ENCODE peak calls at places on chromosomes 12 and 14, in ten cellular contexts. One of them, this sample, is unnamed.

GRCh38 chr12:132105467-132105866 is 38.7 kb downstream of the DDX51 start:
- DNase-seq in brain pericyte: no peak
- DNase-seq in amygdala: no peak
- DNase-seq in stimulated activated CD4-positive, alpha-beta T cell treated with anti-CD3 and anti-CD28 coated beads, Interleukin-4, amount 100 ng/mL, for 48 hours: no peak
- DNase-seq in activated CD8-positive, alpha-beta memory T cell treated with anti-CD3 and anti-CD28 coated beads, Interleukin-2, amount 50 U/mL, for 4 hours: no peak
- DNase-seq in tibial nerve: no peak
- DNase-seq in ecto neural progenitor cell: no peak
- DNase-seq in lower lobe of right lung: no peak
- DNase-seq in fibroblast of the aortic adventitia: no peak
- DNase-seq in NCI-H510A treated with DMSO at 0.1 percent for 48 hours: no peak
- DNase-seq in this sample: no peak

GRCh38 chr12:52037248-52037861 is 13.9 kb upstream of the NR4A1 start:
- DNase-seq in amygdala: no peak
- DNase-seq in tibial nerve: no peak
- DNase-seq in brain pericyte: no peak
- DNase-seq in NCI-H510A treated with DMSO at 0.1 percent for 48 hours: no peak
- DNase-seq in activated CD8-positive, alpha-beta memory T cell treated with anti-CD3 and anti-CD28 coated beads, Interleukin-2, amount 50 U/mL, for 4 hours: no peak
- DNase-seq in fibroblast of the aortic adventitia: peak; percentile 83
- DNase-seq in ecto neural progenitor cell: peak; percentile 86
- DNase-seq in stimulated activated CD4-positive, alpha-beta T cell treated with anti-CD3 and anti-CD28 coated beads, Interleukin-4, amount 100 ng/mL, for 48 hours: no peak
- DNase-seq in lower lobe of right lung: peak; percentile 66
- DNase-seq in this sample: no peak

GRCh38 chr12:84658877-84659276 is 253.7 kb downstream of the SLC6A15 start:
- DNase-seq in ecto neural progenitor cell: no peak
- DNase-seq in lower lobe of right lung: no peak
- DNase-seq in tibial nerve: no peak
- DNase-seq in stimulated activated CD4-positive, alpha-beta T cell treated with anti-CD3 and anti-CD28 coated beads, Interleukin-4, amount 100 ng/mL, for 48 hours: no peak
- DNase-seq in fibroblast of the aortic adventitia: no peak
- DNase-seq in activated CD8-positive, alpha-beta memory T cell treated with anti-CD3 and anti-CD28 coated beads, Interleukin-2, amount 50 U/mL, for 4 hours: no peak
- DNase-seq in NCI-H510A treated with DMSO at 0.1 percent for 48 hours: no peak
- DNase-seq in amygdala: no peak
- DNase-seq in brain pericyte: no peak
- DNase-seq in this sample: no peak

GRCh38 chr14:22614240-22614799 is 16.2 kb downstream of the ABHD4 start:
- DNase-seq in activated CD8-positive, alpha-beta memory T cell treated with anti-CD3 and anti-CD28 coated beads, Interleukin-2, amount 50 U/mL, for 4 hours: no peak
- DNase-seq in amygdala: no peak
- DNase-seq in stimulated activated CD4-positive, alpha-beta T cell treated with anti-CD3 and anti-CD28 coated beads, Interleukin-4, amount 100 ng/mL, for 48 hours: no peak
- DNase-seq in tibial nerve: no peak
- DNase-seq in brain pericyte: no peak
- DNase-seq in fibroblast of the aortic adventitia: peak; percentile 94
- DNase-seq in lower lobe of right lung: no peak
- DNase-seq in NCI-H510A treated with DMSO at 0.1 percent for 48 hours: no peak
- DNase-seq in ecto neural progenitor cell: peak; percentile 40
- DNase-seq in this sample: no peak

GRCh38 chr12:111175404-111175803 is 193.5 kb downstream of the PHETA1 start:
- DNase-seq in lower lobe of right lung: no peak
- DNase-seq in activated CD8-positive, alpha-beta memory T cell treated with anti-CD3 and anti-CD28 coated beads, Interleukin-2, amount 50 U/mL, for 4 hours: no peak
- DNase-seq in ecto neural progenitor cell: no peak
- DNase-seq in stimulated activated CD4-positive, alpha-beta T cell treated with anti-CD3 and anti-CD28 coated beads, Interleukin-4, amount 100 ng/mL, for 48 hours: no peak
- DNase-seq in tibial nerve: no peak
- DNase-seq in amygdala: no peak
- DNase-seq in fibroblast of the aortic adventitia: no peak
- DNase-seq in brain pericyte: no peak
- DNase-seq in NCI-H510A treated with DMSO at 0.1 percent for 48 hours: no peak
- DNase-seq in this sample: no peak

GRCh38 chr12:50387487-50387886 is 8.9 kb downstream of the FAM186A start:
- DNase-seq in NCI-H510A treated with DMSO at 0.1 percent for 48 hours: peak; percentile 36
- DNase-seq in amygdala: no peak
- DNase-seq in brain pericyte: no peak
- DNase-seq in activated CD8-positive, alpha-beta memory T cell treated with anti-CD3 and anti-CD28 coated beads, Interleukin-2, amount 50 U/mL, for 4 hours: no peak
- DNase-seq in stimulated activated CD4-positive, alpha-beta T cell treated with anti-CD3 and anti-CD28 coated beads, Interleukin-4, amount 100 ng/mL, for 48 hours: no peak
- DNase-seq in tibial nerve: no peak
- DNase-seq in fibroblast of the aortic adventitia: no peak
- DNase-seq in ecto neural progenitor cell: no peak
- DNase-seq in lower lobe of right lung: no peak
- DNase-seq in this sample: no peak

GRCh38 chr12:91985002-91985767 is 160.5 kb downstream of the BTG1 start:
- DNase-seq in stimulated activated CD4-positive, alpha-beta T cell treated with anti-CD3 and anti-CD28 coated beads, Interleukin-4, amount 100 ng/mL, for 48 hours: no peak
- DNase-seq in activated CD8-positive, alpha-beta memory T cell treated with anti-CD3 and anti-CD28 coated beads, Interleukin-2, amount 50 U/mL, for 4 hours: peak; percentile 24
- DNase-seq in fibroblast of the aortic adventitia: peak; percentile 37
- DNase-seq in brain pericyte: no peak
- DNase-seq in amygdala: no peak
- DNase-seq in tibial nerve: no peak
- DNase-seq in lower lobe of right lung: no peak
- DNase-seq in NCI-H510A treated with DMSO at 0.1 percent for 48 hours: no peak
- DNase-seq in ecto neural progenitor cell: no peak
- DNase-seq in this sample: no peak

GRCh38 chr14:105491366-105492006 is 440 bp downstream of the TEDC1 start:
- DNase-seq in fibroblast of the aortic adventitia: peak; percentile 37
- DNase-seq in activated CD8-positive, alpha-beta memory T cell treated with anti-CD3 and anti-CD28 coated beads, Interleukin-2, amount 50 U/mL, for 4 hours: peak; percentile 79
- DNase-seq in brain pericyte: no peak
- DNase-seq in stimulated activated CD4-positive, alpha-beta T cell treated with anti-CD3 and anti-CD28 coated beads, Interleukin-4, amount 100 ng/mL, for 48 hours: peak; percentile 82
- DNase-seq in ecto neural progenitor cell: peak; percentile 91
- DNase-seq in amygdala: no peak
- DNase-seq in tibial nerve: no peak
- DNase-seq in lower lobe of right lung: peak; percentile 84
- DNase-seq in NCI-H510A treated with DMSO at 0.1 percent for 48 hours: no peak
- DNase-seq in this sample: no peak

GRCh38 chr12:54415223-54415929 is 3.7 kb downstream of the ITGA5 start:
- DNase-seq in brain pericyte: no peak
- DNase-seq in fibroblast of the aortic adventitia: no peak
- DNase-seq in NCI-H510A treated with DMSO at 0.1 percent for 48 hours: no peak
- DNase-seq in stimulated activated CD4-positive, alpha-beta T cell treated with anti-CD3 and anti-CD28 coated beads, Interleukin-4, amount 100 ng/mL, for 48 hours: no peak
- DNase-seq in lower lobe of right lung: no peak
- DNase-seq in ecto neural progenitor cell: no peak
- DNase-seq in amygdala: no peak
- DNase-seq in activated CD8-positive, alpha-beta memory T cell treated with anti-CD3 and anti-CD28 coated beads, Interleukin-2, amount 50 U/mL, for 4 hours: no peak
- DNase-seq in tibial nerve: no peak
- DNase-seq in this sample: no peak

GRCh38 chr14:73014105-73014504 is 12.8 kb downstream of the ZFYVE1 start:
- DNase-seq in ecto neural progenitor cell: no peak
- DNase-seq in amygdala: no peak
- DNase-seq in brain pericyte: no peak
- DNase-seq in lower lobe of right lung: no peak
- DNase-seq in NCI-H510A treated with DMSO at 0.1 percent for 48 hours: no peak
- DNase-seq in tibial nerve: no peak
- DNase-seq in activated CD8-positive, alpha-beta memory T cell treated with anti-CD3 and anti-CD28 coated beads, Interleukin-2, amount 50 U/mL, for 4 hours: no peak
- DNase-seq in fibroblast of the aortic adventitia: no peak
- DNase-seq in stimulated activated CD4-positive, alpha-beta T cell treated with anti-CD3 and anti-CD28 coated beads, Interleukin-4, amount 100 ng/mL, for 48 hours: no peak
- DNase-seq in this sample: no peak

GRCh38 chr12:75480469-75480949 is at the start of gene GLIPR1:
- DNase-seq in brain pericyte: peak; percentile 85
- DNase-seq in lower lobe of right lung: peak; percentile 73
- DNase-seq in ecto neural progenitor cell: no peak
- DNase-seq in tibial nerve: peak; percentile 47
- DNase-seq in amygdala: peak; percentile 43
- DNase-seq in activated CD8-positive, alpha-beta memory T cell treated with anti-CD3 and anti-CD28 coated beads, Interleukin-2, amount 50 U/mL, for 4 hours: peak; percentile 69
- DNase-seq in stimulated activated CD4-positive, alpha-beta T cell treated with anti-CD3 and anti-CD28 coated beads, Interleukin-4, amount 100 ng/mL, for 48 hours: peak; percentile 69
- DNase-seq in NCI-H510A treated with DMSO at 0.1 percent for 48 hours: no peak
- DNase-seq in fibroblast of the aortic adventitia: peak; percentile 98
- DNase-seq in this sample: peak; percentile 79

GRCh38 chr14:91872011-91872476 is 4.7 kb upstream of the TC2N start:
- DNase-seq in fibroblast of the aortic adventitia: peak; percentile 51
- DNase-seq in lower lobe of right lung: peak; percentile 73
- DNase-seq in amygdala: no peak
- DNase-seq in NCI-H510A treated with DMSO at 0.1 percent for 48 hours: no peak
- DNase-seq in stimulated activated CD4-positive, alpha-beta T cell treated with anti-CD3 and anti-CD28 coated beads, Interleukin-4, amount 100 ng/mL, for 48 hours: no peak
- DNase-seq in activated CD8-positive, alpha-beta memory T cell treated with anti-CD3 and anti-CD28 coated beads, Interleukin-2, amount 50 U/mL, for 4 hours: peak; percentile 57
- DNase-seq in tibial nerve: peak; percentile 37
- DNase-seq in ecto neural progenitor cell: no peak
- DNase-seq in brain pericyte: no peak
- DNase-seq in this sample: no peak

GRCh38 chr12:32841061-32841460 is 55.5 kb downstream of the PKP2 start:
- DNase-seq in fibroblast of the aortic adventitia: no peak
- DNase-seq in NCI-H510A treated with DMSO at 0.1 percent for 48 hours: no peak
- DNase-seq in ecto neural progenitor cell: no peak
- DNase-seq in tibial nerve: no peak
- DNase-seq in lower lobe of right lung: no peak
- DNase-seq in stimulated activated CD4-positive, alpha-beta T cell treated with anti-CD3 and anti-CD28 coated beads, Interleukin-4, amount 100 ng/mL, for 48 hours: no peak
- DNase-seq in amygdala: no peak
- DNase-seq in activated CD8-positive, alpha-beta memory T cell treated with anti-CD3 and anti-CD28 coated beads, Interleukin-2, amount 50 U/mL, for 4 hours: no peak
- DNase-seq in brain pericyte: no peak
- DNase-seq in this sample: no peak

GRCh38 chr12:28248555-28249127 is 58.4 kb downstream of the CCDC91 start:
- DNase-seq in ecto neural progenitor cell: no peak
- DNase-seq in activated CD8-positive, alpha-beta memory T cell treated with anti-CD3 and anti-CD28 coated beads, Interleukin-2, amount 50 U/mL, for 4 hours: no peak
- DNase-seq in tibial nerve: no peak
- DNase-seq in NCI-H510A treated with DMSO at 0.1 percent for 48 hours: no peak
- DNase-seq in fibroblast of the aortic adventitia: no peak
- DNase-seq in brain pericyte: no peak
- DNase-seq in amygdala: no peak
- DNase-seq in lower lobe of right lung: no peak
- DNase-seq in stimulated activated CD4-positive, alpha-beta T cell treated with anti-CD3 and anti-CD28 coated beads, Interleukin-4, amount 100 ng/mL, for 48 hours: no peak
- DNase-seq in this sample: no peak

GRCh38 chr12:30573145-30573544 is 122.5 kb downstream of the IPO8 start:
- DNase-seq in ecto neural progenitor cell: no peak
- DNase-seq in amygdala: no peak
- DNase-seq in fibroblast of the aortic adventitia: no peak
- DNase-seq in lower lobe of right lung: no peak
- DNase-seq in stimulated activated CD4-positive, alpha-beta T cell treated with anti-CD3 and anti-CD28 coated beads, Interleukin-4, amount 100 ng/mL, for 48 hours: no peak
- DNase-seq in tibial nerve: no peak
- DNase-seq in NCI-H510A treated with DMSO at 0.1 percent for 48 hours: no peak
- DNase-seq in activated CD8-positive, alpha-beta memory T cell treated with anti-CD3 and anti-CD28 coated beads, Interleukin-2, amount 50 U/mL, for 4 hours: no peak
- DNase-seq in brain pericyte: no peak
- DNase-seq in this sample: no peak

GRCh38 chr12:94714378-94714777 is 64.0 kb upstream of the TMCC3 start:
- DNase-seq in brain pericyte: no peak
- DNase-seq in tibial nerve: no peak
- DNase-seq in ecto neural progenitor cell: no peak
- DNase-seq in activated CD8-positive, alpha-beta memory T cell treated with anti-CD3 and anti-CD28 coated beads, Interleukin-2, amount 50 U/mL, for 4 hours: no peak
- DNase-seq in fibroblast of the aortic adventitia: peak; percentile 47
- DNase-seq in stimulated activated CD4-positive, alpha-beta T cell treated with anti-CD3 and anti-CD28 coated beads, Interleukin-4, amount 100 ng/mL, for 48 hours: no peak
- DNase-seq in lower lobe of right lung: no peak
- DNase-seq in NCI-H510A treated with DMSO at 0.1 percent for 48 hours: no peak
- DNase-seq in amygdala: no peak
- DNase-seq in this sample: no peak

GRCh38 chr12:111438501-111438900 is 32.8 kb downstream of the SH2B3 start:
- DNase-seq in fibroblast of the aortic adventitia: peak; percentile 44
- DNase-seq in NCI-H510A treated with DMSO at 0.1 percent for 48 hours: peak; percentile 3
- DNase-seq in tibial nerve: no peak
- DNase-seq in lower lobe of right lung: no peak
- DNase-seq in stimulated activated CD4-positive, alpha-beta T cell treated with anti-CD3 and anti-CD28 coated beads, Interleukin-4, amount 100 ng/mL, for 48 hours: no peak
- DNase-seq in amygdala: no peak
- DNase-seq in activated CD8-positive, alpha-beta memory T cell treated with anti-CD3 and anti-CD28 coated beads, Interleukin-2, amount 50 U/mL, for 4 hours: peak; percentile 78
- DNase-seq in ecto neural progenitor cell: peak; percentile 46
- DNase-seq in brain pericyte: no peak
- DNase-seq in this sample: no peak

GRCh38 chr14:51609987-51610283 is 41.8 kb upstream of the FRMD6 start:
- DNase-seq in fibroblast of the aortic adventitia: no peak
- DNase-seq in amygdala: no peak
- DNase-seq in brain pericyte: no peak
- DNase-seq in tibial nerve: no peak
- DNase-seq in NCI-H510A treated with DMSO at 0.1 percent for 48 hours: no peak
- DNase-seq in stimulated activated CD4-positive, alpha-beta T cell treated with anti-CD3 and anti-CD28 coated beads, Interleukin-4, amount 100 ng/mL, for 48 hours: no peak
- DNase-seq in ecto neural progenitor cell: no peak
- DNase-seq in activated CD8-positive, alpha-beta memory T cell treated with anti-CD3 and anti-CD28 coated beads, Interleukin-2, amount 50 U/mL, for 4 hours: no peak
- DNase-seq in lower lobe of right lung: no peak
- DNase-seq in this sample: no peak

GRCh38 chr14:75113932-75114539 is 12.8 kb downstream of the NEK9 start:
- DNase-seq in lower lobe of right lung: no peak
- DNase-seq in activated CD8-positive, alpha-beta memory T cell treated with anti-CD3 and anti-CD28 coated beads, Interleukin-2, amount 50 U/mL, for 4 hours: no peak
- DNase-seq in fibroblast of the aortic adventitia: no peak
- DNase-seq in stimulated activated CD4-positive, alpha-beta T cell treated with anti-CD3 and anti-CD28 coated beads, Interleukin-4, amount 100 ng/mL, for 48 hours: no peak
- DNase-seq in brain pericyte: no peak
- DNase-seq in tibial nerve: no peak
- DNase-seq in NCI-H510A treated with DMSO at 0.1 percent for 48 hours: no peak
- DNase-seq in ecto neural progenitor cell: no peak
- DNase-seq in amygdala: no peak
- DNase-seq in this sample: no peak

GRCh38 chr12:124633269-124633953 is 66.0 kb upstream of the NCOR2 start:
- DNase-seq in fibroblast of the aortic adventitia: peak; percentile 56
- DNase-seq in activated CD8-positive, alpha-beta memory T cell treated with anti-CD3 and anti-CD28 coated beads, Interleukin-2, amount 50 U/mL, for 4 hours: no peak
- DNase-seq in brain pericyte: no peak
- DNase-seq in tibial nerve: no peak
- DNase-seq in ecto neural progenitor cell: no peak
- DNase-seq in stimulated activated CD4-positive, alpha-beta T cell treated with anti-CD3 and anti-CD28 coated beads, Interleukin-4, amount 100 ng/mL, for 48 hours: no peak
- DNase-seq in lower lobe of right lung: no peak
- DNase-seq in NCI-H510A treated with DMSO at 0.1 percent for 48 hours: no peak
- DNase-seq in amygdala: no peak
- DNase-seq in this sample: no peak

GRCh38 chr12:91813701-91814100 is 331.9 kb downstream of the BTG1 start:
- DNase-seq in amygdala: no peak
- DNase-seq in lower lobe of right lung: no peak
- DNase-seq in brain pericyte: no peak
- DNase-seq in stimulated activated CD4-positive, alpha-beta T cell treated with anti-CD3 and anti-CD28 coated beads, Interleukin-4, amount 100 ng/mL, for 48 hours: no peak
- DNase-seq in activated CD8-positive, alpha-beta memory T cell treated with anti-CD3 and anti-CD28 coated beads, Interleukin-2, amount 50 U/mL, for 4 hours: no peak
- DNase-seq in ecto neural progenitor cell: no peak
- DNase-seq in NCI-H510A treated with DMSO at 0.1 percent for 48 hours: no peak
- DNase-seq in tibial nerve: no peak
- DNase-seq in fibroblast of the aortic adventitia: peak; percentile 5
- DNase-seq in this sample: no peak